ENCODE peak calls at places on chromosomes 4 and X, in eight cellular contexts. I, O, H, B, Z, G, E and W are unnamed samples.

GRCh38 chr4:23922535-23923115 is 32.8 kb upstream of the PPARGC1A start:
- DNase-seq in I (no peak), O (no peak), H (no peak), B (no peak), Z (no peak), G (no peak), E (no peak), W (no peak)

GRCh38 chr4:74111990-74112389 is 13.0 kb upstream of the CXCL2 start:
- DNase-seq in I (no peak), O (no peak), H (no peak), B (no peak), Z (no peak), G (no peak), E (peak), W (no peak)

GRCh38 chrX:150405576-150405975 is 42.5 kb downstream of the MAMLD1 start:
- DNase-seq in I (peak), O (no peak), H (no peak), B (no peak), Z (no peak), G (peak), E (no peak), W (peak)

GRCh38 chr4:47551682-47552081 is 66.6 kb downstream of the ATP10D start:
- DNase-seq in I (no peak), O (no peak), H (no peak), B (no peak), Z (no peak), G (no peak), E (no peak), W (no peak)

GRCh38 chr4:157075401-157075800 is 549 bp upstream of the GLRB start:
- DNase-seq in I (no peak), O (no peak), H (no peak), B (no peak), Z (no peak), G (no peak), E (no peak), W (no peak)

GRCh38 chrX:38991656-38992558 is 190.6 kb downstream of the MID1IP1 start:
- DNase-seq in I (no peak), O (no peak), H (no peak), B (no peak), Z (no peak), G (no peak), E (no peak), W (no peak)

GRCh38 chrX:149939271-149940014 is 1.2 kb upstream of the EOLA2 start:
- DNase-seq in I (peak), O (peak), H (peak), B (peak), Z (peak), G (peak), E (peak), W (peak)

GRCh38 chr4:138501614-138502013 is 259.5 kb upstream of the SLC7A11 start:
- DNase-seq in I (no peak), O (no peak), H (no peak), B (no peak), Z (no peak), G (no peak), E (no peak), W (no peak)

GRCh38 chr4:122728781-122729330 is 3.6 kb upstream of the BBS12 start:
- DNase-seq in I (no peak), O (peak), H (no peak), B (no peak), Z (no peak), G (no peak), E (no peak), W (no peak)

GRCh38 chrX:39836802-39837420 is 260.8 kb downstream of the BCOR start:
- DNase-seq in I (no peak), O (no peak), H (no peak), B (no peak), Z (no peak), G (peak), E (no peak), W (no peak)

GRCh38 chr4:68342139-68342538 is 7.8 kb downstream of the YTHDC1 start:
- DNase-seq in I (peak), O (no peak), H (peak), B (no peak), Z (no peak), G (no peak), E (no peak), W (no peak)

GRCh38 chr4:172168888-172169287 is 355.7 kb downstream of the GALNTL6 start:
- DNase-seq in I (no peak), O (no peak), H (no peak), B (no peak), Z (no peak), G (no peak), E (no peak), W (no peak)

GRCh38 chr4:126977306-126977705 is 655.5 kb upstream of the INTU start:
- DNase-seq in I (no peak), O (peak), H (no peak), B (no peak), Z (no peak), G (no peak), E (no peak), W (peak)

GRCh38 chr4:43411226-43411625 is 518.7 kb downstream of the GRXCR1 start:
- DNase-seq in I (no peak), O (no peak), H (no peak), B (no peak), Z (no peak), G (no peak), E (no peak), W (no peak)

GRCh38 chrX:44903107-44903506 is 30.1 kb downstream of the KDM6A start:
- DNase-seq in I (peak), O (no peak), H (no peak), B (no peak), Z (no peak), G (no peak), E (no peak), W (no peak)

GRCh38 chr4:96228463-96228862 is 388.6 kb downstream of the PDHA2 start:
- DNase-seq in I (no peak), O (no peak), H (no peak), B (no peak), Z (no peak), G (no peak), E (no peak), W (no peak)

GRCh38 chr4:109302366-109303140 is at the start of gene COL25A1:
- DNase-seq in I (peak), O (peak), H (peak), B (no peak), Z (peak), G (peak), E (peak), W (peak)

GRCh38 chrX:114065612-114066178 is 518.2 kb upstream of the HTR2C start:
- DNase-seq in I (no peak), O (no peak), H (no peak), B (no peak), Z (no peak), G (no peak), E (no peak), W (no peak)

GRCh38 chrX:85499400-85499799 is 119.9 kb upstream of the POF1B start:
- DNase-seq in I (no peak), O (no peak), H (no peak), B (peak), Z (no peak), G (no peak), E (no peak), W (no peak)

GRCh38 chrX:2696698-2697215 is 5.7 kb downstream of the CD99 start:
- DNase-seq in I (peak), O (no peak), H (no peak), B (no peak), Z (no peak), G (no peak), E (no peak), W (no peak)

GRCh38 chrX:86370927-86371326 is 222.7 kb downstream of the DACH2 start:
- DNase-seq in I (no peak), O (no peak), H (no peak), B (no peak), Z (no peak), G (no peak), E (no peak), W (no peak)

GRCh38 chr4:22427676-22428075 is 88.2 kb downstream of the ADGRA3 start:
- DNase-seq in I (no peak), O (no peak), H (no peak), B (no peak), Z (no peak), G (no peak), E (no peak), W (no peak)

GRCh38 chrX:153909024-153909979 is 4.8 kb downstream of the AVPR2 start:
- DNase-seq in I (no peak), O (peak), H (no peak), B (no peak), Z (no peak), G (peak), E (no peak), W (no peak)

GRCh38 chr4:27278615-27279014 is 418.0 kb downstream of the STIM2 start:
- DNase-seq in I (no peak), O (peak), H (no peak), B (peak), Z (no peak), G (no peak), E (no peak), W (peak)

GRCh38 chr4:183241322-183241640 is 78.8 kb downstream of the CLDN22 start:
- DNase-seq in I (peak), O (no peak), H (no peak), B (no peak), Z (no peak), G (no peak), E (no peak), W (no peak)

GRCh38 chr4:143085644-143086043 is 99.1 kb upstream of the USP38 start:
- DNase-seq in I (no peak), O (no peak), H (no peak), B (no peak), Z (no peak), G (no peak), E (no peak), W (no peak)

GRCh38 chr4:143082698-143083097 is 102.0 kb upstream of the USP38 start:
- DNase-seq in I (no peak), O (no peak), H (no peak), B (no peak), Z (no peak), G (no peak), E (no peak), W (no peak)

GRCh38 chr4:143084566-143084965 is 100.2 kb upstream of the USP38 start:
- DNase-seq in I (no peak), O (no peak), H (no peak), B (no peak), Z (no peak), G (no peak), E (no peak), W (no peak)

GRCh38 chr4:143083811-143084472 is 100.8 kb upstream of the USP38 start:
- DNase-seq in I (no peak), O (no peak), H (no peak), B (no peak), Z (no peak), G (no peak), E (no peak), W (no peak)

GRCh38 chr4:143085224-143085623 is 99.5 kb upstream of the USP38 start:
- DNase-seq in I (peak), O (no peak), H (no peak), B (no peak), Z (no peak), G (no peak), E (no peak), W (no peak)
- TF ChIP-seq CTCF in I (peak), O (no peak), H (peak), B (peak), Z (no peak), G (no peak), E (peak), W (no peak)

DNA sequence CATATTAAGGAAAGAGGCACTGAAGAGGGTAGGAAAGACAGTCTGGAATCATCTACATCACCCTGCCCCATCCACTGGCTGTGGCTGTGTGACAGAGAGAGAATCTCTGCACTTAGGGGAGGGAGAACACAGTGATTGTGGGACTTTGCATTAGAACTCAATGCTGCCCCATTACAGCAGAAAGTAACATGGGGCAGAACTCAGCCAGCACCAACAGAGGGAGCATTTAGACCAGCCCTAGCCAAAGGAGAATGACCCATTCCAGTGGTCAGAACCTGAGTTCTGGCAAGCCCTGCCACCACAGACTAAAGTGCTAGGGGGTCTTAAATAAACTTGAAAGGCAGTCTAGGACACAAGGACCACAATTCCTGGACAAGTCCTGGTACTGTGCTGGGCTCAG is 37.9 kb downstream of the ZNF330 start:
- DNase-seq in I (no peak), O (no peak), H (no peak), B (no peak), Z (no peak), G (no peak), E (no peak), W (no peak)
- TF ChIP-seq CTCF in I (no peak), O (no peak), H (no peak), B (no peak), Z (no peak), G (peak), E (no peak), W (no peak)

GRCh38 chrX:68945603-68946228 is 116.9 kb downstream of the EFNB1 start:
- DNase-seq in I (peak), O (no peak), H (no peak), B (no peak), Z (no peak), G (peak), E (no peak), W (peak)
- TF ChIP-seq CTCF in I (no peak), O (no peak), H (peak), B (no peak), Z (no peak), G (peak), E (no peak), W (peak)

DNA sequence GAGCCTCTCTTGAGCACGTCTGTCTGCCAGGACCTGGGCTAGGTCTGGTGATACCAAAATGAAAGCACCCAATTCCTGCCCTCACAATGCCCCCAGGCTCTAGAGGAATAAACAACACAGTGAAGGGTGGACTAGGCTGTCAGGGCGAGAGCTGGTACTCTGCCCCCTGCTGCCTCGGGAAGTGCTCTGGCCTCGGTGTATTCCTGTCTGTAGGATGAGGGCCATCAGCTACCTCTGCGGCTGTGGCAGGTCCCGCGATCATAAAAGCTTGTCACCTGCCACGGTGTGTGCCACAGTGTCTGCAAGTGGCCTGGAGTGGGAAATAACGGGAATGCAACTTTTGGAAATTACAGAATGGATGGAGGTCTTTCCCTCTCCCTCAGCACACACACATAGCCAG is 159.3 kb upstream of the PSAPL1 start:
- DNase-seq in I (no peak), O (no peak), H (no peak), B (no peak), Z (no peak), G (no peak), E (no peak), W (no peak)
- TF ChIP-seq CTCF in I (no peak), O (no peak), H (no peak), B (no peak), Z (no peak), G (peak), E (no peak), W (no peak)

GRCh38 chr4:119525005-119525749 is 103.4 kb downstream of the PDE5A start:
- DNase-seq in I (peak), O (no peak), H (no peak), B (no peak), Z (no peak), G (no peak), E (no peak), W (no peak)

GRCh38 chr4:119532319-119532718 is 96.3 kb downstream of the PDE5A start:
- DNase-seq in I (no peak), O (no peak), H (no peak), B (no peak), Z (no peak), G (no peak), E (no peak), W (no peak)

GRCh38 chr4:119525771-119526712 is 102.6 kb downstream of the PDE5A start:
- DNase-seq in I (no peak), O (no peak), H (no peak), B (no peak), Z (no peak), G (no peak), E (no peak), W (no peak)

GRCh38 chr4:119526786-119527550 is 101.6 kb downstream of the PDE5A start:
- DNase-seq in I (no peak), O (no peak), H (no peak), B (no peak), Z (no peak), G (no peak), E (no peak), W (no peak)

GRCh38 chr4:119529788-119530187 is 98.8 kb downstream of the PDE5A start:
- DNase-seq in I (no peak), O (no peak), H (no peak), B (no peak), Z (no peak), G (no peak), E (no peak), W (no peak)
- TF ChIP-seq CTCF in I (no peak), O (no peak), H (no peak), B (no peak), Z (no peak), G (no peak), E (no peak), W (no peak)

DNA sequence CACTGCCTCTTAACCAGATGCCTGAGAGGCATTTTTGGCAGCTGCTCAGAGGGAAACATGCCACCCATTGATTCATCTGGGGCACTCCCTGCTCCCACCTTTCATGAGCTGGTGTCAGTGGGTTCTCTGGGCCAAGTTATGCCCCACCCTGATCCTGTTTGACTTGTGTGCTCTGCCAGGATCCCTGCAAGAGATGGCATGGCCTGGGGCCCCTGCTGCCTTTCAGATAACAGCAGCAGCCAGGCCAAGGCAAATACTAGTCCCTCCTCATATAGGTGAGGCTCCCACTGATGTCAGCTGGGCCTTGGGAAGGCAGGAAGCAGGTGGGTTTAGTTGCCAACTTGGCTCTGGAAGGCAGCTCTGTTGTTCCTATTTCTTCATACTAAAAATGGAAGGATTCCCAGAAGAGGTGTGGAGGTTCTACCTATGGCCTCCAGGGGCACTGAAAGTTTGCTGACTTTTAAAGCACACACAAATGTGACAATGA is 192.9 kb upstream of the RBPJ start:
- DNase-seq in I (no peak), O (no peak), H (no peak), B (no peak), Z (peak), G (no peak), E (no peak), W (no peak)
- TF ChIP-seq CTCF in I (no peak), O (no peak), H (no peak), B (no peak), Z (no peak), G (no peak), E (no peak), W (no peak)

GRCh38 chrX:142593470-142593869 is 388.4 kb upstream of the MAGEC2 start:
- DNase-seq in I (no peak), O (no peak), H (no peak), B (no peak), Z (no peak), G (no peak), E (no peak), W (no peak)
- TF ChIP-seq CTCF in I (no peak), O (no peak), H (no peak), B (no peak), Z (no peak), G (no peak), E (no peak), W (no peak)

GRCh38 chr4:25680580-25680979 is 24.9 kb downstream of the SLC34A2 start:
- DNase-seq in I (no peak), O (no peak), H (no peak), B (no peak), Z (no peak), G (no peak), E (no peak), W (no peak)

GRCh38 chr4:25674386-25674785 is 18.7 kb downstream of the SLC34A2 start:
- DNase-seq in I (no peak), O (no peak), H (no peak), B (no peak), Z (no peak), G (no peak), E (no peak), W (no peak)

GRCh38 chr4:25676221-25676620 is 20.6 kb downstream of the SLC34A2 start:
- DNase-seq in I (no peak), O (no peak), H (no peak), B (no peak), Z (no peak), G (no peak), E (no peak), W (no peak)

GRCh38 chr4:25677157-25677556 is 21.5 kb downstream of the SLC34A2 start:
- DNase-seq in I (no peak), O (no peak), H (no peak), B (no peak), Z (no peak), G (no peak), E (no peak), W (no peak)

DNA sequence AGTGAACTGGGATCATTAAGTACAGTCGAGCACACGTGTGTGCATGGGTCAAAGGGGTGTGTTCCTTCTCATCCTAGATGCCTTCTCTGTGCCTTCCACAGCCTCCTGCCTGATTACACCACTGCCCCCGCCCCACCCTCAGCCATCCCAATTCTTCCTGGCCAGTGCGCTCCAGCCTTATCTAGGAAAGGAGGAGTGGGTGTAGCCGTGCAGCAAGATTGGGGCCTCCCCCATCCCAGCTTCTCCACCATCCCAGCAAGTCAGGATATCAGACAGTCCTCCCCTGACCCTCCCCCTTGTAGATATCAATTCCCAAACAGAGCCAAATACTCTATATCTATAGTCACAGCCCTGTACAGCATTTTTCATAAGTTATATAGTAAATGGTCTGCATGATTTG is 22.3 kb downstream of the SLC34A2 start:
- DNase-seq in I (no peak), O (no peak), H (no peak), B (no peak), Z (no peak), G (no peak), E (no peak), W (no peak)
- TF ChIP-seq CTCF in I (no peak), O (no peak), H (no peak), B (no peak), Z (no peak), G (no peak), E (no peak), W (no peak)

GRCh38 chr4:150104401-150105027 is 26.3 kb downstream of the DCLK2 start:
- DNase-seq in I (no peak), O (no peak), H (no peak), B (no peak), Z (no peak), G (no peak), E (no peak), W (no peak)
- TF ChIP-seq CTCF in I (peak), O (no peak), H (no peak), B (no peak), Z (no peak), G (no peak), E (no peak), W (no peak)

GRCh38 chr4:88456757-88457306 is at the start of gene HERC5:
- DNase-seq in I (peak), O (peak), H (peak), B (peak), Z (peak), G (peak), E (peak), W (peak)
- TF ChIP-seq CTCF in I (peak), O (peak), H (peak), B (peak), Z (peak), G (peak), E (peak), W (peak)